ENCODE peak calls at places on chromosome 20, in nine cellular contexts. P is CD4-positive, alpha-beta memory T cell; F is iPS DF 6.9; R is right lobe of liver; M is sigmoid colon; D is OCI-LY7; C is right atrium auricular region; I is esophagus squamous epithelium; S is adrenal gland. W is an unnamed sample.

GRCh38 chr20:13085275-13085674 is 76.5 kb downstream of the SPTLC3 start:
- DNase-seq in R (no peak), D (no peak), P (no peak), C (no peak), I (no peak), S (no peak), M (no peak), F (no peak), W (no peak)

GRCh38 chr20:10490706-10491105 is 55.6 kb downstream of the SLX4IP start:
- DNase-seq in R (no peak), D (no peak), P (no peak), M (no peak), S (no peak), C (no peak), I (no peak), F (no peak), W (no peak)

GRCh38 chr20:37464173-37464572 is 56.9 kb upstream of the NNAT start:
- DNase-seq in S (no peak), P (no peak), F (no peak), C (no peak), M (peak; percentile 61), R (peak; percentile 35), I (no peak), D (no peak), W (no peak)

GRCh38 chr20:38499366-38499765 is 26.7 kb downstream of the RALGAPB start:
- DNase-seq in F (no peak), D (no peak), P (no peak), R (no peak), I (no peak), S (no peak), C (no peak), M (no peak), W (no peak)

GRCh38 chr20:11891081-11891826 is 26.4 kb upstream of the BTBD3 start:
- DNase-seq in I (no peak), F (no peak), M (peak; percentile 75), C (no peak), P (no peak), D (no peak), S (peak; percentile 57), R (peak; percentile 64), W (peak; percentile 25)

GRCh38 chr20:49397525-49397924 is 84.9 kb downstream of the KCNB1 start:
- DNase-seq in I (no peak), S (no peak), C (peak; percentile 64), M (no peak), P (no peak), F (no peak), R (no peak), D (no peak), W (peak; percentile 59)

GRCh38 chr20:51533291-51534172 is 9.0 kb downstream of the NFATC2 start:
- DNase-seq in P (no peak), D (no peak), M (no peak), C (no peak), I (no peak), F (no peak), R (no peak), S (no peak), W (no peak)

GRCh38 chr20:4973330-4974097 is 27.8 kb downstream of the SLC23A2 start:
- DNase-seq in D (peak; percentile 39), S (peak; percentile 92), P (no peak), F (no peak), M (peak; percentile 66), C (peak; percentile 64), R (peak; percentile 92), I (no peak), W (peak; percentile 70)

GRCh38 chr20:20603339-20603990 is 109.0 kb downstream of the RALGAPA2 start:
- DNase-seq in D (peak; percentile 20), C (no peak), P (peak; percentile 13), R (no peak), S (no peak), F (no peak), I (no peak), M (no peak), W (no peak)

GRCh38 chr20:18166939-18167338 is 29.3 kb downstream of the KAT14 start:
- DNase-seq in S (no peak), M (no peak), P (no peak), C (no peak), F (no peak), I (no peak), R (no peak), D (peak; percentile 3), W (no peak)

GRCh38 chr20:18165553-18165952 is 27.9 kb downstream of the KAT14 start:
- DNase-seq in P (no peak), I (no peak), R (no peak), C (no peak), F (no peak), S (no peak), D (no peak), M (no peak), W (no peak)

GRCh38 chr20:18166241-18166881 is 28.7 kb downstream of the KAT14 start:
- DNase-seq in S (no peak), C (no peak), P (no peak), I (no peak), D (no peak), F (no peak), R (no peak), M (no peak), W (no peak)

GRCh38 chr20:18164356-18164755 is 26.7 kb downstream of the KAT14 start:
- DNase-seq in P (no peak), C (no peak), S (no peak), M (no peak), R (no peak), F (no peak), I (no peak), D (no peak), W (no peak)
- H3K9me3 ChIP-seq in P (no peaks in the 10 kb centered on the region), C (no peaks in the 10 kb centered on the region), S (no peaks in the 10 kb centered on the region), M (no peaks in the 10 kb centered on the region), R (no peaks in the 10 kb centered on the region), F (no peaks in the 10 kb centered on the region), I (no peaks in the 10 kb centered on the region), D (no peaks in the 10 kb centered on the region), W (no peaks in the 10 kb centered on the region)

GRCh38 chr20:62566266-62566665 is 76.0 kb upstream of the SLCO4A1 start:
- DNase-seq in S (no peak), R (no peak), P (no peak), I (no peak), F (no peak), C (no peak), M (no peak), D (no peak), W (no peak)

GRCh38 chr20:62568045-62568389 is 74.3 kb upstream of the SLCO4A1 start:
- DNase-seq in R (no peak), I (no peak), S (no peak), M (no peak), P (no peak), D (no peak), F (no peak), C (no peak), W (no peak)

GRCh38 chr20:62564456-62565245 is 77.7 kb upstream of the SLCO4A1 start:
- DNase-seq in D (no peak), F (no peak), I (no peak), M (no peak), C (no peak), R (no peak), P (no peak), S (no peak), W (no peak)

GRCh38 chr20:62567246-62568044 is 74.9 kb upstream of the SLCO4A1 start:
- DNase-seq in D (no peak), P (no peak), F (no peak), I (no peak), M (no peak), S (no peak), C (no peak), R (no peak), W (no peak)

DNA sequence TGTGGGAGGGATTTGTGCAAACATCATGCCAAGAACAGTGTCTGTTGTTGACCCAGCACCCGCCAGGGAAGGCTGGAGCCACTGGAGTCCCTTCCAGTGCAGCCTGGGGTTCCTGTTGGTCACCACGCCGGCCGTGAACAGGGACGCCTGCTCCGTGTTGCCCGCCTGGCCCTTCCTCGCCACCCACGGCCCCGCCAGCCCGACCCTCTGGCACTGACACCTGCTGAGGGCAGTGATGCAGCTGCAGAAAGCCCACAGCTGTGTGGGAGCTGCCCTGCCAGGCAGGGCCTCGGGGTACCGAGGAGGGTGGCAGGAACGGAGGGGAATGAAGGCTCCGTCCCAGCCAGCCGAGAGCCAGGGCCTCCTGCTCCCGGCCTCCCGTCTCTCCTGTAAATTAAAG is 75.5 kb upstream of the SLCO4A1 start:
- DNase-seq in F (no peak), D (no peak), I (no peak), M (no peak), P (no peak), R (no peak), C (no peak), S (no peak), W (no peak)
- H3K4me1 ChIP-seq in F (peaks cover 1% of the 10 kb centered on the region), D (peaks cover 7% of the 10 kb centered on the region), I (no peaks in the 10 kb centered on the region), M (peaks cover 24% of the 10 kb centered on the region), P (no peaks in the 10 kb centered on the region), R (no peaks in the 10 kb centered on the region), C (no peaks in the 10 kb centered on the region), S (no peaks in the 10 kb centered on the region), W (no peaks in the 10 kb centered on the region)

GRCh38 chr20:47154089-47154488 is 202.4 kb downstream of the ZMYND8 start:
- DNase-seq in S (no peak), I (no peak), M (peak; percentile 19), D (no peak), P (no peak), C (no peak), R (no peak), F (no peak), W (no peak)
- H3K27ac ChIP-seq in S (no peak overlapping the region), I (no peak overlapping the region), M (no peak overlapping the region), D (no peak overlapping the region), P (no peak overlapping the region), C (no peak overlapping the region), R (no peak overlapping the region), F (no peak overlapping the region), W (no peak overlapping the region)

GRCh38 chr20:60629206-60629605 is 622.9 kb upstream of the CDH4 start:
- DNase-seq in F (no peak), S (no peak), P (no peak), C (no peak), M (no peak), D (no peak), I (no peak), R (no peak), W (no peak)
- H3K9me3 ChIP-seq in F (no peaks in the 10 kb centered on the region), S (no peaks in the 10 kb centered on the region), P (no peaks in the 10 kb centered on the region), C (no peaks in the 10 kb centered on the region), M (no peaks in the 10 kb centered on the region), D (no peaks in the 10 kb centered on the region), I (no peaks in the 10 kb centered on the region), R (no peaks in the 10 kb centered on the region), W (no peaks in the 10 kb centered on the region)

DNA sequence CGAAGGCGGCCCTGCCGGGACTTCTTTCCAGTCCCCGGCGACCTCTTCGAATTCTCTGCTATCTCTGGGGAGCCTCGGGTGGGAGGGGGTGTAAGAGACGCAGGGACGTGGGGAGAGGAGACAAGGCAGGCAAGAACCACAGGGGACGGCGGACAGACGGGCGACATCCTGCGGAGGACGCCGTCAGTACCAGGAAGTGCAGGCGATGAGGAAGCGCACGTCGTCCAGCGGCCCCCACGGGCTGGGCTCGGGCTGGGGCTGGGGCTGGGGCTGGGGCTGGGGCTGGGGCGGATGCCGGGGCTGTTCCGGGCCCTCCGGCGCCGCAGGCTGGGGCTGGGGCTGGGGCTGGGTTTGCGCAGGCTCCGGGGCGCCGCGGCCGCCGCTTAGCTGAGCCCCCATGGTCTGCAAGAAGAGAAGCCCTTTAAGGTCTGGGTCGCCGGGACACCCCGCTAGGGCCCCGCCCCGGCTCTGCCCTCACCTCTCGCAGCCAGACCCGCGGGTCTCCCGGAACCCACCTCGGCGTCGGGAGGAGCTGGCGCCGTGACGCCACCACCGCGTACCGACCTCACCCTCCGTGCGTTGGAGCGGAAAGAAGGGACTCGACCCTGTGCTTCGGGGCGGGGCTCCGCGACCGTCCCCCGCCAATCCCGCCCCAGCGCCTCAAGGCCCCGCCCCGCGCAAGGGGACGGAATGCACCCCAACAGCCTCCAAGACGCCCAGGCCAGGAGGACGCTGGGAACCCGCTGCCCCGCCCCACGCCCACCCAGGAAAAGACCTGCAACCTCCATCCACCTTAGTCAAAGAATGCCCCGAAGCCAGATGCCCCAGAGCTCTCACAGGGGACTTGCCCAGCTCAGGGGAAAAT is at the start of gene MMP24OS:
- DNase-seq in F (peak; percentile 84), D (peak; percentile 93), M (peak; percentile 96), I (peak; percentile 25), R (peak; percentile 94), P (peak; percentile 89), C (peak; percentile 93), S (peak; percentile 94), W (peak; percentile 86)
- H3K4me1 ChIP-seq in F (no peaks in the 10 kb centered on the region), D (peaks cover 16% of the 10 kb centered on the region), M (peaks cover 25% of the 10 kb centered on the region), I (peaks cover 24% of the 10 kb centered on the region), R (no peaks in the 10 kb centered on the region), P (peaks cover 14% of the 10 kb centered on the region), C (no peaks in the 10 kb centered on the region), S (peaks cover 26% of the 10 kb centered on the region), W (peaks cover 14% of the 10 kb centered on the region)